ENCODE peak calls at places on chromosome 9, in nine cellular contexts. P is cardiac fibroblast; V is stimulated activated CD4-positive, alpha-beta T cell treated with anti-CD3 and anti-CD28 coated beads, Interleukin-2, amount 100 ng/mL, for 4 hours; Z is NAMALWA; O is memory B cell; U is activated CD8-positive, alpha-beta memory T cell treated with anti-CD3 and anti-CD28 coated beads, Interleukin-2, amount 50 U/mL, for 48 hours; D is activated T-cell treated with anti-CD3 and anti-CD28 coated beads, Interleukin-2, amount 50 U/mL, for 48 hours; E is midbrain; M is HuH-7. L is an unnamed sample.

GRCh38 chr9:79289856-79290255 is 281.9 kb upstream of the TLE4 start:
- DNase-seq in P (no peak), V (no peak), Z (no peak), O (no peak), U (no peak), D (no peak), E (no peak), M (no peak), L (no peak)

GRCh38 chr9:93905473-93906133 is 49.6 kb downstream of the BARX1 start:
- DNase-seq in P (no peak), V (no peak), Z (no peak), O (no peak), U (no peak), D (no peak), E (no peak), M (no peak), L (no peak)

GRCh38 chr9:124444166-124444565 is 6.1 kb upstream of the ADGRD2 start:
- DNase-seq in P (no peak), V (no peak), Z (no peak), O (no peak), U (no peak), D (no peak), E (no peak), M (no peak), L (no peak)

GRCh38 chr9:130732793-130733221 is 39.2 kb downstream of the EXOSC2 start:
- DNase-seq in P (peak; percentile 87), V (no peak), Z (no peak), O (no peak), U (no peak), D (no peak), E (no peak), M (no peak), L (no peak)

GRCh38 chr9:127049044-127049443 is 73.4 kb downstream of the ANGPTL2 start:
- DNase-seq in P (peak; percentile 97), V (no peak), Z (no peak), O (no peak), U (no peak), D (peak; percentile 38), E (peak; percentile 33), M (no peak), L (peak; percentile 13)

GRCh38 chr9:105264380-105264779 is 19.9 kb downstream of the SLC44A1 start:
- DNase-seq in P (no peak), V (no peak), Z (no peak), O (no peak), U (no peak), D (no peak), E (no peak), M (no peak), L (no peak)

GRCh38 chr9:15239816-15240215 is 67.2 kb downstream of the TTC39B start:
- DNase-seq in P (peak; percentile 38), V (no peak), Z (no peak), O (no peak), U (no peak), D (no peak), E (no peak), M (no peak), L (no peak)

GRCh38 chr9:125547383-125547782 is 159.6 kb downstream of the MAPKAP1 start:
- DNase-seq in P (no peak), V (no peak), Z (no peak), O (no peak), U (no peak), D (no peak), E (no peak), M (no peak), L (no peak)

GRCh38 chr9:4069457-4070162 is 230.3 kb downstream of the GLIS3 start:
- DNase-seq in P (no peak), V (no peak), Z (no peak), O (no peak), U (no peak), D (no peak), E (no peak), M (no peak), L (no peak)

GRCh38 chr9:113928269-113928668 is 52.2 kb downstream of the ZNF618 start:
- DNase-seq in P (no peak), V (no peak), Z (no peak), O (no peak), U (no peak), D (no peak), E (no peak), M (no peak), L (no peak)

GRCh38 chr9:37944671-37945481 is 40.9 kb upstream of the SLC25A51 start:
- DNase-seq in P (peak; percentile 62), V (no peak), Z (no peak), O (no peak), U (no peak), D (no peak), E (no peak), M (no peak), L (no peak)

GRCh38 chr9:37372839-37373238 is 49.7 kb upstream of the GRHPR start:
- DNase-seq in P (no peak), V (no peak), Z (peak; percentile 63), O (no peak), U (no peak), D (no peak), E (no peak), M (no peak), L (no peak)